ENCODE peak calls at places on chromosome 19, in eight cellular contexts. One of them, this sample, is unnamed.
A peak's percentile ranks its signal among the peaks of the same experiment; 100 is the strongest.

GRCh38 chr19:45475537-45476348 is 7.9 kb downstream of the FOSB start:
- DNase-seq in transverse colon: no peak
- DNase-seq in A549: peak; percentile 74
- DNase-seq in K562: no peak
- DNase-seq in stomach: no peak
- DNase-seq in suprapubic skin: no peak
- DNase-seq in ovary: no peak
- DNase-seq in upper lobe of left lung: no peak
- DNase-seq in this sample: no peak

GRCh38 chr19:57068921-57069697 is 50.7 kb upstream of the USP29 start:
- DNase-seq in transverse colon: no peak
- DNase-seq in A549: no peak
- DNase-seq in K562: peak; percentile 7
- DNase-seq in stomach: no peak
- DNase-seq in suprapubic skin: no peak
- DNase-seq in ovary: peak; percentile 88
- DNase-seq in upper lobe of left lung: no peak
- DNase-seq in this sample: no peak

GRCh38 chr19:47111081-47111589 is 2.4 kb downstream of the ZC3H4 start:
- DNase-seq in transverse colon: peak; percentile 41
- DNase-seq in A549: no peak
- DNase-seq in K562: peak; percentile 40
- DNase-seq in stomach: peak; percentile 34
- DNase-seq in suprapubic skin: no peak
- DNase-seq in ovary: peak; percentile 60
- DNase-seq in upper lobe of left lung: peak; percentile 81
- DNase-seq in this sample: no peak

GRCh38 chr19:13693933-13694332 is 70.4 kb upstream of the MRI1 start:
- DNase-seq in transverse colon: no peak
- DNase-seq in A549: no peak
- DNase-seq in K562: no peak
- DNase-seq in stomach: no peak
- DNase-seq in suprapubic skin: no peak
- DNase-seq in ovary: no peak
- DNase-seq in upper lobe of left lung: no peak
- DNase-seq in this sample: no peak

GRCh38 chr19:37095859-37096258 is 17.6 kb downstream of the ZNF420 start:
- DNase-seq in transverse colon: no peak
- DNase-seq in A549: peak; percentile 29
- DNase-seq in K562: no peak
- DNase-seq in stomach: no peak
- DNase-seq in suprapubic skin: no peak
- DNase-seq in ovary: no peak
- DNase-seq in upper lobe of left lung: no peak
- DNase-seq in this sample: no peak

GRCh38 chr19:43731854-43732253 is 16.0 kb downstream of the IRGC start:
- DNase-seq in transverse colon: no peak
- DNase-seq in A549: no peak
- DNase-seq in K562: no peak
- DNase-seq in stomach: no peak
- DNase-seq in suprapubic skin: no peak
- DNase-seq in ovary: no peak
- DNase-seq in upper lobe of left lung: no peak
- DNase-seq in this sample: no peak

GRCh38 chr19:55694241-55694655 is 19.2 kb downstream of the EPN1 start:
- DNase-seq in transverse colon: peak; percentile 66
- DNase-seq in A549: no peak
- DNase-seq in K562: no peak
- DNase-seq in stomach: no peak
- DNase-seq in suprapubic skin: no peak
- DNase-seq in ovary: peak; percentile 24
- DNase-seq in upper lobe of left lung: no peak
- DNase-seq in this sample: no peak

GRCh38 chr19:13366529-13367143 is 139.6 kb downstream of the CACNA1A start:
- DNase-seq in transverse colon: no peak
- DNase-seq in A549: peak; percentile 34
- DNase-seq in K562: peak; percentile 61
- DNase-seq in stomach: no peak
- DNase-seq in suprapubic skin: no peak
- DNase-seq in ovary: no peak
- DNase-seq in upper lobe of left lung: no peak
- DNase-seq in this sample: no peak

GRCh38 chr19:49390978-49391304 is 2.9 kb downstream of the KASH5 start:
- DNase-seq in transverse colon: no peak
- DNase-seq in A549: no peak
- DNase-seq in K562: peak; percentile 30
- DNase-seq in stomach: no peak
- DNase-seq in suprapubic skin: no peak
- DNase-seq in ovary: no peak
- DNase-seq in upper lobe of left lung: no peak
- DNase-seq in this sample: no peak

GRCh38 chr19:48619692-48620565 is 623 bp downstream of the SPHK2 start:
- DNase-seq in transverse colon: no peak
- DNase-seq in A549: no peak
- DNase-seq in K562: peak; percentile 62
- DNase-seq in stomach: no peak
- DNase-seq in suprapubic skin: no peak
- DNase-seq in ovary: peak; percentile 42
- DNase-seq in upper lobe of left lung: no peak
- DNase-seq in this sample: no peak

GRCh38 chr19:48354332-48354992 is 9.3 kb downstream of the TMEM143 start:
- DNase-seq in transverse colon: no peak
- DNase-seq in A549: peak; percentile 98
- DNase-seq in K562: peak; percentile 62
- DNase-seq in stomach: no peak
- DNase-seq in suprapubic skin: no peak
- DNase-seq in ovary: no peak
- DNase-seq in upper lobe of left lung: no peak
- DNase-seq in this sample: no peak

GRCh38 chr19:46611791-46612190 is 10.7 kb downstream of the CALM3 start:
- DNase-seq in transverse colon: no peak
- DNase-seq in A549: no peak
- DNase-seq in K562: no peak
- DNase-seq in stomach: no peak
- DNase-seq in suprapubic skin: no peak
- DNase-seq in ovary: peak; percentile 29
- DNase-seq in upper lobe of left lung: no peak
- DNase-seq in this sample: no peak

GRCh38 chr19:44904426-44904994 is 1.1 kb upstream of the APOE start:
- DNase-seq in transverse colon: no peak
- DNase-seq in A549: peak; percentile 35
- DNase-seq in K562: peak; percentile 46
- DNase-seq in stomach: no peak
- DNase-seq in suprapubic skin: no peak
- DNase-seq in ovary: no peak
- DNase-seq in upper lobe of left lung: no peak
- DNase-seq in this sample: no peak

GRCh38 chr19:15421726-15422260 is 3.0 kb upstream of the AKAP8L start:
- DNase-seq in transverse colon: no peak
- DNase-seq in A549: no peak
- DNase-seq in K562: no peak
- DNase-seq in stomach: peak; percentile 85
- DNase-seq in suprapubic skin: no peak
- DNase-seq in ovary: peak; percentile 73
- DNase-seq in upper lobe of left lung: peak; percentile 62
- DNase-seq in this sample: no peak

GRCh38 chr19:32200312-32201038 is 144.9 kb upstream of the ZNF507 start:
- DNase-seq in transverse colon: no peak
- DNase-seq in A549: no peak
- DNase-seq in K562: no peak
- DNase-seq in stomach: no peak
- DNase-seq in suprapubic skin: no peak
- DNase-seq in ovary: no peak
- DNase-seq in upper lobe of left lung: no peak
- DNase-seq in this sample: no peak

GRCh38 chr19:54390942-54391577 is 24.2 kb upstream of the TTYH1 start:
- DNase-seq in transverse colon: peak; percentile 40
- DNase-seq in A549: peak; percentile 80
- DNase-seq in K562: peak; percentile 71
- DNase-seq in stomach: peak; percentile 39
- DNase-seq in suprapubic skin: no peak
- DNase-seq in ovary: peak; percentile 38
- DNase-seq in upper lobe of left lung: no peak
- DNase-seq in this sample: no peak

GRCh38 chr19:14027856-14028450 is at the start of gene RLN3:
- DNase-seq in transverse colon: no peak
- DNase-seq in A549: no peak
- DNase-seq in K562: peak; percentile 78
- DNase-seq in stomach: no peak
- DNase-seq in suprapubic skin: no peak
- DNase-seq in ovary: no peak
- DNase-seq in upper lobe of left lung: no peak
- DNase-seq in this sample: no peak

GRCh38 chr19:54439174-54439851 is 9.7 kb upstream of the LENG8 start:
- DNase-seq in transverse colon: no peak
- DNase-seq in A549: peak; percentile 64
- DNase-seq in K562: peak; percentile 47
- DNase-seq in stomach: peak; percentile 39
- DNase-seq in suprapubic skin: no peak
- DNase-seq in ovary: peak; percentile 47
- DNase-seq in upper lobe of left lung: no peak
- DNase-seq in this sample: no peak

DNA sequence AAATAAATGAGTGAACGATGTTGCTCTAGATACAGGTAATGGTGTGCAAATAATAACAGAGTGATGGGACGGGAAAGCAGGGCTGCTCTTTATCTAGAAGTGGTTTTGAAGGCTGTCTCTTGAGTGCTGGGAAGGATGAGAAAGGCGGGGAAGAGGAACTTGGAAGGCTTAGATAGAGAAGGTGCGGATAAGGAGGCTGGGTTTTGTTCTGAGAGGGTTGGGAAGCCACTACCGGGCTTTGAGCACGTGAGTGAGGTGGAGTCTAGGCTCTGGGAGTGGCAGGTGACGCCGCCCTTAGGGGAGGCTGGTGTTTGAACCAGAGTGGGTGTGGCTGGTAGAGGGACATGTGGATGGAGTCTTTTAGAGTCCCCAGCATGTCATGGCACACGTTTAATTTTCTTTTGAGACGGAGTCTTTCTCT is 811 bp downstream of the ARMC6 start:
- DNase-seq in transverse colon: peak; percentile 78
- DNase-seq in A549: peak; percentile 83
- DNase-seq in K562: peak; percentile 95
- DNase-seq in stomach: peak; percentile 49
- DNase-seq in suprapubic skin: no peak
- DNase-seq in ovary: no peak
- DNase-seq in upper lobe of left lung: no peak
- DNase-seq in this sample: no peak
- TF ChIP-seq POLR2A in transverse colon: no peak
- TF ChIP-seq POLR2A in A549: no peak
- TF ChIP-seq POLR2A in K562: peak; percentile 85
- TF ChIP-seq POLR2A in stomach: no peak
- TF ChIP-seq POLR2A in suprapubic skin: no peak
- TF ChIP-seq POLR2A in ovary: no peak
- TF ChIP-seq POLR2A in upper lobe of left lung: peak; percentile 23
- TF ChIP-seq POLR2A in this sample: no peak

GRCh38 chr19:38684078-38684861 is 36.8 kb downstream of the ACTN4 start:
- DNase-seq in transverse colon: peak; percentile 87
- DNase-seq in A549: peak; percentile 100
- DNase-seq in K562: peak; percentile 66
- DNase-seq in stomach: peak; percentile 64
- DNase-seq in suprapubic skin: no peak
- DNase-seq in ovary: peak; percentile 61
- DNase-seq in upper lobe of left lung: no peak
- DNase-seq in this sample: no peak
- TF ChIP-seq EP300 in transverse colon: peak; percentile 88
- TF ChIP-seq EP300 in A549: peak; percentile 83
- TF ChIP-seq EP300 in K562: no peak
- TF ChIP-seq EP300 in stomach: no peak
- TF ChIP-seq EP300 in suprapubic skin: no peak
- TF ChIP-seq EP300 in ovary: no peak
- TF ChIP-seq EP300 in upper lobe of left lung: no peak
- TF ChIP-seq EP300 in this sample: no peak

DNA sequence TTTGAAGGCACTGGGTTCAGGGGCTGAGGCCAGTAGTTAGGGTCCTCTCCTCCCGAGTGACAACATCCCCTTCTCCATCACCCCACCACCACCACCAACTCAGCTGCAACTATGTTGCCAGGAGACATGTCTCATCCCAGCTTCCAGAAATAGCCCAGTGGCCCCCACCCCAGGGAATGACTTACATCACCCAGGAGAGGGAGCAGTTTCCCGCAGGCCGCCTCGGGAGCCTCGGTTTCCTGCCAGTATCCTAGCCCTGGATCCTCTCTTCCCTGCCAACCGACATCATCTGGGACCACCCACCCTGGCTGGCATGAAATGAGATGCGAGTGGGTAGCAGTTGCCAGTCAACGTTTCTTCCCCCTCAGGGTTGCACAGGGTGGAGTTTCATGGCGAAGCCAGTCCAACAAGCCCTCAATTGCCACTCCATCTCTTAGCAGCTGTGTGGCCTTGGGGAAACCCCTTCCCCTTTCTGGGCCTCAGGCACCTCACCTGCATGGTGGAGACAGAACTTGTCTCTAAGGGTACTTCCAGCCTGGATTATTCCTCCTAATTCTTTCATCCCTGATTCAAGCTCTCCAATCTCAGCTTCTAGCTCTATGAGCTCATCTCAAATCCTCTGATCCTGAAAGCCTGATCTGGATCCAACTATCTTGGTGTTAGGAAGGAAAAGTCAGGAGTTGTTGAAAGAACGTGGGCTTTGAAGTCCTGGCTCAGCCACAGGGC is 3.9 kb upstream of the GSK3A start:
- DNase-seq in transverse colon: peak; percentile 74
- DNase-seq in A549: peak; percentile 85
- DNase-seq in K562: peak; percentile 65
- DNase-seq in stomach: peak; percentile 73
- DNase-seq in suprapubic skin: peak; percentile 92
- DNase-seq in ovary: peak; percentile 83
- DNase-seq in upper lobe of left lung: no peak
- DNase-seq in this sample: peak; percentile 50
- TF ChIP-seq POLR2A in transverse colon: no peak
- TF ChIP-seq POLR2A in A549: no peak
- TF ChIP-seq POLR2A in K562: peak; percentile 18
- TF ChIP-seq POLR2A in stomach: no peak
- TF ChIP-seq POLR2A in suprapubic skin: no peak
- TF ChIP-seq POLR2A in ovary: no peak
- TF ChIP-seq POLR2A in upper lobe of left lung: no peak
- TF ChIP-seq POLR2A in this sample: no peak

DNA sequence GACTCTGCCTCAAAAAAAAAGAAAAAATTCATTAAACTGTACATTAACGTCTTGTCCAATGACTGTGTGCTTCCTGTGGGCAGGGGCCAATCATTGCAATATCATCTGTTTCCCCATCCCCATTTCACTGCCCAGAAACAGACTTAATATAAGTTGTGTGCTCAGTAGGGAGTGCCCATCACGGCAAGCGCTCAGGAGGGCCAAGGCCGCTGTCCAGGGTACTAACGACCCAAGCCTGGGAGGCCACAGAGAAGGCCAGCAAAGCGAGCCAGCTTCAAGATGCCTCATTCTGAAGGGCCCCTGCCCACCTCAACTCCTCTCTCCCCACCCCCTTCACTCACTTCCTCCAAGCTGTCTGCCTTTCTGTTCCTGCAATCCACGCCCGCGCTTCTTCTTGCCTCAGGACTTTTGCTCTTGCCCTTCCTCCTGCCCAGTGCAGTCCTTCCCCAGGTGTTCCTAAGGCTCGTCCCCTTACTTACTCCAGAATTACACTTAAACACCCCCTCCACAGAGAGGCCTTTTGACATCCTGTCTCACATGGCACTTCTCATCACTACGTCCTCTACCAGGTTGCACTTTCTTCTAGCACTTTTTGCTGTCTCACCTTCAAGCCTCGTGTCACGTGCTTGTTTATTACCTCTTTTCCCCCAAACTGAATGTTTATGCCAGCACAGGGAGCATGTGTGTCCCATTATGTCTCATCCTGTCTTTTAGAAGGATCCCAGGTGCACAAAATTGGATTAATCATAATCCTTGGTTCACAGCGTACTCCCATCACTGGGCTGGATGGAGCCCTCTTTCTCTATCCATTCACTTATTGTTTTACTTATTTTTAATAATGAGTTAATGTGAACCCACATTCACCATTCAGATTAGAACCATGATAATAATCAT is 11.3 kb upstream of the POU2F2 start:
- DNase-seq in transverse colon: no peak
- DNase-seq in A549: peak; percentile 48
- DNase-seq in K562: peak; percentile 44
- DNase-seq in stomach: no peak
- DNase-seq in suprapubic skin: no peak
- DNase-seq in ovary: no peak
- DNase-seq in upper lobe of left lung: no peak
- DNase-seq in this sample: no peak
- TF ChIP-seq EP300 in transverse colon: no peak
- TF ChIP-seq EP300 in A549: no peak
- TF ChIP-seq EP300 in K562: no peak
- TF ChIP-seq EP300 in stomach: no peak
- TF ChIP-seq EP300 in suprapubic skin: no peak
- TF ChIP-seq EP300 in ovary: no peak
- TF ChIP-seq EP300 in upper lobe of left lung: no peak
- TF ChIP-seq EP300 in this sample: no peak

This sample was measured in tibial nerve.